ENCODE peak calls at places on chromosomes 7 and 10, in five cellular contexts. T is dorsolateral prefrontal cortex, P is pancreas, Z is fibroblast of the aortic adventitia, K is fibroblast of pulmonary artery. I is an unnamed sample.

GRCh38 chr7:131110294-131111080 is 217.2 kb upstream of the MKLN1 start:
- DNase-seq in T (peak), P (no peak), Z (peak), K (peak), I (no peak)

GRCh38 chr7:91566333-91566732 is 302.1 kb downstream of the FZD1 start:
- DNase-seq in T (no peak), P (no peak), Z (no peak), K (no peak), I (no peak)

GRCh38 chr10:93436577-93436976 is 45.6 kb downstream of the MYOF start:
- DNase-seq in T (no peak), P (no peak), Z (peak), K (peak), I (no peak)

GRCh38 chr7:112594397-112594796 is 113.6 kb downstream of the LSMEM1 start:
- DNase-seq in T (no peak), P (no peak), Z (peak), K (peak), I (no peak)

GRCh38 chr10:101014966-101015581 is 15.5 kb downstream of the LZTS2 start:
- DNase-seq in T (peak), P (no peak), Z (peak), K (peak), I (no peak)

GRCh38 chr10:83253272-83253671 is 886.0 kb upstream of the GHITM start:
- DNase-seq in T (no peak), P (no peak), Z (no peak), K (no peak), I (no peak)

GRCh38 chr7:85600425-85600824 is 413.6 kb upstream of the SEMA3D start:
- DNase-seq in T (no peak), P (no peak), Z (no peak), K (no peak), I (peak)

GRCh38 chr10:7872041-7872442 is 53.7 kb downstream of the TAF3 start:
- DNase-seq in T (no peak), P (no peak), Z (peak), K (peak), I (no peak)

GRCh38 chr7:120709931-120710330 is 148.0 kb downstream of the TSPAN12 start:
- DNase-seq in T (no peak), P (no peak), Z (peak), K (peak), I (no peak)

GRCh38 chr7:132464740-132465139 is 111.5 kb downstream of the PLXNA4 start:
- DNase-seq in T (no peak), P (no peak), Z (peak), K (peak), I (no peak)

GRCh38 chr7:101058355-101058754 is 26.9 kb upstream of the TRIM56 start:
- DNase-seq in T (peak), P (peak), Z (peak), K (peak), I (peak)

GRCh38 chr7:101175664-101176063 is 4.4 kb downstream of the NAT16 start:
- DNase-seq in T (no peak), P (no peak), Z (no peak), K (no peak), I (no peak)

GRCh38 chr7:66930341-66930740 is 9.3 kb downstream of the TMEM248 start:
- DNase-seq in T (no peak), P (no peak), Z (peak), K (peak), I (peak)

GRCh38 chr10:11510714-11511113 is 100.7 kb downstream of the USP6NL start:
- DNase-seq in T (peak), P (no peak), Z (no peak), K (no peak), I (no peak)

GRCh38 chr10:80046629-80047441 is 31.6 kb upstream of the TMEM254 start:
- DNase-seq in T (peak), P (peak), Z (peak), K (peak), I (peak)

GRCh38 chr7:88111136-88111748 is 108.6 kb downstream of the SRI start:
- DNase-seq in T (no peak), P (no peak), Z (peak), K (peak), I (no peak)
- TF ChIP-seq CTCF in T (peak), P (no peak), Z (peak), K (peak), I (peak)

GRCh38 chr7:122550545-122550944 is 148.4 kb downstream of the RNF133 start:
- DNase-seq in T (no peak), P (no peak), Z (peak), K (peak), I (no peak)
- TF ChIP-seq CTCF in T (no peak), P (no peak), Z (peak), K (no peak), I (no peak)

DNA sequence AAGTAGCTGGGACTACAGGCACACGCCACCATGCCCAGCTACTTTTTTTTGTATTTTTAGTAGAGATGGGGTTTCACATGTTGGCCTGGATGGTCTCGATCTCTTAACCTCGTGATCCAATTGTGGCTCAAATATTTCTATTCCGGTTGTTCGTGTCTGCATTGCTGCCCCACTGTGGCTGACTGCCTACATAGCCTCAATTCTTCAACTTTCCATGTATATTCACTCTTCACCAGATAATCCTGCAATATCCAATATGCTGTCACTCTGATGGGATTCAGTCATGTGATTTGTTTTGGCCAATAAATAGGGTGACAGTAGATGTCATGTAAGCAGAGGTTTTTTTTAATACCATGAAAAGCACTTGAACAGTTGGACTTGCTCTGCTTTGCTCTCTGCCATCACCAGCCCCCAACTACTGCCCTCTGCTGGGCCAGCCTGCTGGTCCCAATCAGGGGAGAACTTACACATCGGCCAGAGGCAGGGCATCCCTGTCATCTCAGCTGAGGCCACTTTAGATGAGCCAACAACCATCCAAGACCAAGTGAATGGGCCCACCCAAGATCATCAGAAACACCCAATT is 56.7 kb downstream of the NSUN6 start:
- DNase-seq in T (no peak), P (no peak), Z (no peak), K (no peak), I (peak)
- TF ChIP-seq CTCF in T (no peak), P (no peak), Z (peak), K (peak), I (peak)

DNA sequence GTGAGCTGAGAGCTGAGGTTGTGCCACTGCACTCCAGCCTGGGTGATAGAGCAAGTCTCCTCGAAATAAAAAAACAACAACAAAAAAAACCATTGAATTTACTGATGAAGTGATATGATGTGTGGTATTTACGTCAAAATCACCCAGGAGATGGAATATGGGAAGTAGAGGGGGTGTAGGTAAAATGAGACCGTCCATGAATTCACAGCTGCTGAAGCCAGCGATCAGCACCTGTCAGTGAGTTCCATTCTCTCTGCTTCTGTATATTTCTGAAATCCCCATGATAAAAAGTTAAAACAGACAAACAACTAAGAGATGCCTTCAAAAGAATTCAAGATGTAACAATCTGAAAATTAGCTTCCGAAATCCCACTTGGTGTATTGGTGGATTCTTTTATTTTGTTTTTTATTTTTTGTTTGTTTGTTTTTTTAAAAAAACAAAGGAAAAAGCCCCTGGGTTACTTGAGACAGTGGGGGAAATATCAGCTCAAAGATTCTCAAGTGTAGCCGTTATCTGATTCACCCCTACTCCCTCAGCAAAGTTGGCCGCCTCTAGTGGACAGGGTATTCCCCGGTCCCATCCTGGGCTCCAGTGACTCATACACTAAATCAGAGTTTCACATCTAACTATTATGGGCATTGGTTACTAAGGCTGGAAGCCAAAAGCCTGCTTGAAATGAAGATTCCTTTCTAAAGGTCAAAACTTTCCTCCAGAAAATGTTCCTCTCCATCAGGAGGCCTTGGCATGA is 76.4 kb downstream of the MAP3K8 start:
- DNase-seq in T (no peak), P (no peak), Z (peak), K (peak), I (no peak)
- TF ChIP-seq CTCF in T (no peak), P (no peak), Z (peak), K (peak), I (no peak)

DNA sequence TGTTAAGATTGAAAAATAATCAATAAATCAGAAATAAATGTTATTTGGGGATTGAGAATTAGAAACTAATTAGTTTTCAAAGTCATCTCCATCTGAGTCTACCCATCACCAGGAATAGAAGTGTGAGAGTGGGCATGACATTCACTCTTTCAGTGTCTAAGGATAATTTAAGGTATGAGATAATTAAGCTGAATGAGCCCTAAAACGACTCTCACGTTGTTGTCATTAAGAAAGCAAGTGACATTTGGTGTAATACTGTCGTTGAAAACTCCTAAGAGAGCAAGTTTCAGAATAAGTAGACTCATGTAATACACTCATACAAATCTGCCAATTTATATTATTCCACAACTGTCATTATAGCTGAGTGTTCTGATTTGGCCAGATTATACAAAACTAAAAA is 7.1 kb downstream of the AGMO start:
- DNase-seq in T (no peak), P (no peak), Z (no peak), K (no peak), I (no peak)
- TF ChIP-seq CTCF in T (no peak), P (no peak), Z (no peak), K (no peak), I (no peak)

GRCh38 chr10:75922435-75922834 is 491.0 kb downstream of the LRMDA start:
- DNase-seq in T (no peak), P (no peak), Z (peak), K (peak), I (no peak)

GRCh38 chr10:75924309-75924920 is 493.0 kb downstream of the LRMDA start:
- DNase-seq in T (no peak), P (no peak), Z (no peak), K (no peak), I (no peak)

GRCh38 chr10:75925999-75926398 is 494.6 kb downstream of the LRMDA start:
- DNase-seq in T (no peak), P (no peak), Z (no peak), K (no peak), I (no peak)

GRCh38 chr10:75929630-75930161 is 498.3 kb downstream of the LRMDA start:
- DNase-seq in T (no peak), P (no peak), Z (no peak), K (no peak), I (no peak)

DNA sequence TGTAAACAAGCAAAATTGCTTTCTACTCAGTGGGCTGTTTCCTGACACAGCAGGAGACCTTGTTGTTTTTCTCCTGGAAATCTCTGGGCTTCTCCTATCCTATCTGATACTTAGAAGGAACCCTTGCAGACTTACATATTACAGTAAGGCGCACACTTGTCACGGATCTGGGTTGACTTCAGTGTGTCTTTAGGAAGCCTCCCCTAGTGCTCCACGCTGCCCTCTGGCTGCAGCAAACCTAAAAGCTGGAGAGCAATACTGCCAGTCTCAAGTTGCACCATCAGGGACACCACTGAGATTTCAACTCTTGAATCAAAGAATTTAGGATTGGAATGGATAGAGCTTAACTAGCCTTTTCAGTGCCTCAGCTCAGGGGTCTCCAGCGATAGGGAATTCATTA is 495.3 kb downstream of the LRMDA start:
- DNase-seq in T (peak), P (peak), Z (no peak), K (no peak), I (no peak)
- TF ChIP-seq CTCF in T (peak), P (no peak), Z (no peak), K (no peak), I (no peak)

I was measured in endothelial cell.